ENCODE peak calls at places on chromosomes 16 and 17, in four cellular contexts. E, I, Y and W are unnamed samples.
A peak's percentile ranks its signal among the peaks of the same experiment; 100 is the strongest.

GRCh38 chr17:13525876-13526275 is 75.9 kb downstream of the HS3ST3A1 start:
- DNase-seq in E (no peak), Y (no peak), I (no peak), W (no peak)

GRCh38 chr16:15807603-15808009 is 49.2 kb downstream of the MYH11 start:
- DNase-seq in I (no peak), Y (no peak), E (peak; percentile 51), W (no peak)

GRCh38 chr17:15884731-15885130 is 60.2 kb upstream of the ADORA2B start:
- DNase-seq in I (no peak), Y (no peak), E (no peak), W (no peak)

GRCh38 chr17:57463103-57463885 is 207.0 kb downstream of the MSI2 start:
- DNase-seq in E (peak; percentile 32), I (peak; percentile 30), Y (peak; percentile 97), W (no peak)

GRCh38 chr17:72812823-72813222 is 279.7 kb downstream of the SLC39A11 start:
- DNase-seq in I (no peak), Y (no peak), E (no peak), W (no peak)

GRCh38 chr16:54236761-54237160 is 49.8 kb downstream of the IRX3 start:
- DNase-seq in Y (no peak), I (no peak), E (no peak), W (no peak)

GRCh38 chr17:83179811-83180210 is 100.4 kb downstream of the METRNL start:
- DNase-seq in E (no peak), Y (no peak), I (no peak), W (no peak)

GRCh38 chr17:60086822-60087591 is 8.3 kb upstream of the HEATR6 start:
- DNase-seq in E (no peak), Y (no peak), I (no peak), W (no peak)

GRCh38 chr17:59010026-59010425 is 96.7 kb downstream of the TRIM37 start:
- DNase-seq in Y (no peak), E (no peak), I (no peak), W (no peak)

GRCh38 chr16:21260870-21261791 is 17.0 kb downstream of the CRYM start:
- DNase-seq in E (peak; percentile 91), I (peak; percentile 99), Y (no peak), W (no peak)

GRCh38 chr17:29149431-29150064 is 30.6 kb downstream of the MYO18A start:
- DNase-seq in I (no peak), Y (no peak), E (no peak), W (no peak)

GRCh38 chr16:9068886-9069285 is 22.6 kb upstream of the HAPSTR1 start:
- DNase-seq in E (no peak), Y (no peak), I (no peak), W (no peak)

GRCh38 chr16:91484-91883 is 13.5 kb downstream of the MPG start:
- DNase-seq in I (no peak), Y (no peak), E (no peak), W (no peak)

GRCh38 chr16:13429411-13429810 is 490.5 kb upstream of the ERCC4 start:
- DNase-seq in Y (no peak), I (no peak), E (no peak), W (no peak)

DNA sequence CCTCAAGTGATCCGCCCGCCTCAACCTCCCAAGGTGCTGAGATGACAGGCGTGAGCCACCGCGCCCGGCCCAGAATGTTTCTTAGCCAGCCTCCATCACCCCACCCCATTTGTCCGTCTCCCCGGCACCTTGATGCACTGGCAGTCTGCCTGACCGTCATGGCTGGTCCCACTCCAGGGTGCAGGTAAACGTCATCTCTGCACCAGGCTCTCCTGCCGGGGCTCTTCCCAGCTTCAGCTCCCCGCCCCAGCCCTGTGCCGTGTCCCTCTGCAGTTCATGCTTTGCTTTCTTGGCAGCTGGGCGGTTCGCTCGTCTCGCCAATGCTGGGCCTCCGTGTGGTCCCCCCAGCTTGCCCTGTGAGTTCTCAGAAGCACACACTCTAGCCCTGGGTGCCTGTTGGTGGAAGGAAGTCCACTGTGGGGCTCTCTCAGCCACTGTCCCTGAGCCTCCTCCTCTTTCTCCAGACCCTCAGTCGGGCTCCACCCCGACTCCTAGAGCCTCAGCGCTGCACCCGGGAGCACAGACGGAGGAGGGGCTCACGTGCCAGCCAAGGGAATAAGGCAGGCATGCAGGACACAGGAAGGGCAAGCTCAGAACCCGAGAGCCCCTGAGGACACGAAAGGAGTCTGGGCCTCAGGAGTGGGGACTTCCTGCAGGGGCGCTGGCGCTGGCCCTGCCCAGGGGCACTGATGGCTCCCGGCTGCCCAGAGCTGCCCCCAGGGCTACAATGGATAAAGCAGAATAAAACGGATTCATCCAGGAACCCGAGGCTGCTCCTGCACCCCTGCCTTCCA is 12.0 kb downstream of the HS3ST6 start:
- DNase-seq in Y (no peak), I (no peak), E (no peak), W (no peak)
- TF ChIP-seq TARDBP in Y (no peak), I (no peak), E (no peak), W (no peak)

DNA sequence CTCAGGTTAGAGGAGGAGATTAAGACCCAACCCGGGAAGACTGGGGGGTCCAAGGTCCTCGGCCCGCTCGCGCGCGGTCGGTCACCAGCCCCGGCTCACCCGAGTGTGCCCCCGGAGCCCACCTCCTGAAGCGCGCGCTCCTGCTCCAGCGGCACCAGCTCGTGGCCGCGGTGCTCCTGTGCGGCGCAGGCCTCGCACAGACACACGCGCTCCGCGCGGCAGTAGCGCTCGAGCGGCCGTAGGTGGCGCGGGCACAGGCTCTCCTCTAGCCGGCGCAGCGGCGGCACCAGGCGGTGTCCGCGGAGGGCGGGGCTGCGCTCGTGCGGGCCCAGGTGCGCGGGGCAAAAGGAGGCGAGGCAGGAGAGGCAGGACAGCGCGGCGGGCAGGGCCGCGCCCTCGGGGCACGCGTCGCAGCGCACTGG is 618 bp downstream of the TRIM47 start:
- DNase-seq in I (peak; percentile 68), Y (no peak), E (peak; percentile 54), W (peak; percentile 85)
- TF ChIP-seq TARDBP in I (no peak), Y (no peak), E (no peak), W (no peak)

DNA sequence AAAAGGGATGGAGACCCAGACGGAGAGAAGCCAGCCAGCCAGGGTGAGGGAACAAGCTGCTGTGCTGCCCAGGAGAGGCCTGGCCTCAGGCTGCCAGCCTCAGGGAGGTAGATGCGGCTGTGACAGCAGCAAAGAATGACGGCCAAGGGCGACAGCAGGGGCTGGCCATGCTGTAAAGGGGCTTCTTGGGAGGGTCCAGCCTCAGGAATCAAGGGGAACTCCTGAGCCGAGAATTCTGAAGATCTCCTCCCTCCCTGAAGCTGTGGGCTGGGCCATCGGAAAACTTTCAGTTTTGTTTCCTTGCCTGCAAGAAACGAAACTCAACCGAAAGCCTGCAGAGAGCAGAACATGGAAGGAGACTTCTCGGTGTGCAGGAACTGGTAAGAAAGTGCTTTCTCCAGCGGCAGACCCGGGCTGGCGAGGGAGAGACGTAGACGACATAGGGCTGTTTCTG is at the start of gene XAF1:
- DNase-seq in I (no peak), Y (peak; percentile 40), E (no peak), W (no peak)
- TF ChIP-seq TARDBP in I (no peak), Y (peak; percentile 5), E (no peak), W (no peak)

GRCh38 chr17:39533891-39534290 is 72.6 kb downstream of the CDK12 start:
- DNase-seq in E (no peak), Y (no peak), I (no peak), W (no peak)
- TF ChIP-seq TARDBP in E (no peak), Y (no peak), I (no peak), W (no peak)

GRCh38 chr17:30347488-30347887 is 13.6 kb upstream of the TMIGD1 start:
- DNase-seq in E (no peak), I (no peak), Y (no peak), W (no peak)
- TF ChIP-seq TARDBP in E (no peak), I (no peak), Y (no peak), W (no peak)

GRCh38 chr17:78342438-78343098 is 17.3 kb downstream of the SOCS3 start:
- DNase-seq in E (no peak), Y (no peak), I (no peak), W (no peak)
- TF ChIP-seq TARDBP in E (no peak), Y (no peak), I (no peak), W (no peak)

DNA sequence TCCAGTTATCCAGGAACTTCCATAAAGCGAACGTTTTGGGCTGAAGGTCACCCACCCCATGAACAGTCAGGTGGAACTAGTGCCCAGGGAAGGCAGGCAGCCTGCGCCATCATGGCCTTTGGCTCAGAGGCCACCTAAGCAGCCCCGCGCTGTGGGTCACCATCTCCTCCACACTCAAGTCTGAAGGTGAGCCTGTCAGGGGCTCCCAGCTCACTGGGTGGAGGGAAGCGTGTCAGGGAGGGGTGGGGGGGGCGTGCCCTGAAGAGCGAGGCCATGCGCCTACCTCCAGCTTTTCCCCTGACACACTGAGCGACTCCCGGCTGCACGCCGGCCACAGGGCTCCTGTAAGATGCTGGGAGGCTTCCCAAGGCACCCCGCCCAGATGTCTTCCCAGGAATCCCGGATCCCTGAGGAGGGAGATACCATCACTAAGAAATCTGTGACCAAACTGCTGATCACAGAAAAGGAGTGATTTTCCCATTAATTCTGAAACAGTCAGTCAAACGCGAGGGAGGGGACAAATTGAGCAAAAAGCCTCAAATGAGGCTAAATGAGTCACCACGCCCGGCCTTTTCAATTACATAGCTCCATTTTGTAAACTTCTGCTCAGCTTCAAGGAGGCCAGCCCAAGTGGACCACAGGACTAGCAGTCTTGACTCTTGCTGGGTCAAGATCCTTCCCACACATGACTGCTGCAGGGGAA is 26.5 kb upstream of the SLC25A19 start:
- DNase-seq in I (no peak), Y (no peak), E (no peak), W (no peak)
- TF ChIP-seq TARDBP in I (no peak), Y (no peak), E (no peak), W (no peak)